ENCODE peak calls at places on chromosomes 3 and 15, in five cellular contexts. W is kidney, G is mesothelial cell of epicardium, E is AG04449, Y is neural crest cell. D is an unnamed sample.

GRCh38 chr3:43632269-43632733 is 10.5 kb upstream of the ANO10 start:
- DNase-seq in W (no peak), G (no peak), E (no peak), Y (no peak), D (peak)

GRCh38 chr15:36883705-36884355 is 216.5 kb downstream of the MEIS2 start:
- DNase-seq in W (peak), G (peak), E (peak), Y (peak), D (peak)

GRCh38 chr3:78887029-78887428 is 880.8 kb downstream of the ROBO1 start:
- DNase-seq in W (no peak), G (no peak), E (no peak), Y (no peak), D (no peak)

GRCh38 chr3:143975549-143976152 is 4.0 kb downstream of the DIPK2A start:
- DNase-seq in W (no peak), G (no peak), E (no peak), Y (no peak), D (no peak)

GRCh38 chr3:194256040-194256945 is 94.8 kb downstream of the CPN2 start:
- DNase-seq in W (no peak), G (peak), E (no peak), Y (no peak), D (no peak)

GRCh38 chr15:88913017-88913849 is at the start of gene MFGE8:
- DNase-seq in W (peak), G (peak), E (no peak), Y (peak), D (no peak)

GRCh38 chr15:51735611-51736010 is 1.8 kb downstream of the LYSMD2 start:
- DNase-seq in W (no peak), G (no peak), E (no peak), Y (no peak), D (no peak)

GRCh38 chr15:95162967-95163531 is 931.7 kb downstream of the MCTP2 start:
- DNase-seq in W (no peak), G (no peak), E (peak), Y (no peak), D (peak)

GRCh38 chr15:73305331-73306211 is 63.2 kb downstream of the HCN4 start:
- DNase-seq in W (no peak), G (no peak), E (peak), Y (peak), D (no peak)

GRCh38 chr3:157493627-157494550 is 9.3 kb downstream of the VEPH1 start:
- DNase-seq in W (no peak), G (no peak), E (no peak), Y (no peak), D (peak)

GRCh38 chr15:34243226-34243625 is 18.4 kb downstream of the EMC4 start:
- DNase-seq in W (no peak), G (no peak), E (no peak), Y (no peak), D (no peak)

GRCh38 chr3:138396752-138397410 is 37.5 kb upstream of the ESYT3 start:
- DNase-seq in W (no peak), G (no peak), E (no peak), Y (no peak), D (no peak)

GRCh38 chr3:138395865-138396751 is 38.3 kb upstream of the ESYT3 start:
- DNase-seq in W (no peak), G (no peak), E (no peak), Y (no peak), D (no peak)

GRCh38 chr3:138398791-138399575 is 35.4 kb upstream of the ESYT3 start:
- DNase-seq in W (no peak), G (no peak), E (no peak), Y (no peak), D (no peak)

GRCh38 chr3:138399766-138400165 is 34.6 kb upstream of the ESYT3 start:
- DNase-seq in W (no peak), G (no peak), E (no peak), Y (no peak), D (no peak)

DNA sequence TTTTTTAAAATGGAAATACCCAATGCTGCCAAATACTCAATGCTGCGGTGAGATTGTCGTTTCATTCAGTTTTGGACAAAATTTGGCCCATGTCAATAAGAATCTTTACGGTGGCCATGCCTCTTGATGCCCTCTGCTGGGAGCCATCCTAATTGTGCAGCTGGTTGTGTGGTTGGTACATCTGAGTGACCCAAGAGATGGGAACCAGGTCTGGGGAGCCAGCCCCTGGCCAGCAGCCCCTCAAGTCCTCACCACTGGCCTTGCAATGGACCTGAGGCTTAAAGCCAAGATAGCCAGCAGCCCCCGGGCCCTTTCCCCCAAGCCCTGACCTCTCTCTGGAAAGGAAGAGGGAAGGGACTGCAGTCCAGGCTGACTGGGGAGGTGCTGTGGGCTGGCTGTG is 36.4 kb upstream of the ESYT3 start:
- DNase-seq in W (no peak), G (no peak), E (no peak), Y (no peak), D (no peak)
- TF ChIP-seq CTCF in W (no peak), G (no peak), E (peak), Y (no peak), D (peak)

GRCh38 chr3:13528217-13528801 is 20.6 kb upstream of the FBLN2 start:
- DNase-seq in W (peak), G (no peak), E (no peak), Y (peak), D (no peak)
- TF ChIP-seq CTCF in W (no peak), G (peak), E (peak), Y (peak), D (peak)

GRCh38 chr3:12830785-12831581 is 10.4 kb downstream of the RPL32 start:
- DNase-seq in W (no peak), G (no peak), E (no peak), Y (no peak), D (no peak)

GRCh38 chr3:12828751-12829150 is 12.6 kb downstream of the RPL32 start:
- DNase-seq in W (no peak), G (no peak), E (no peak), Y (no peak), D (no peak)

GRCh38 chr3:12829404-12829803 is 12.0 kb downstream of the RPL32 start:
- DNase-seq in W (no peak), G (no peak), E (no peak), Y (no peak), D (no peak)

GRCh38 chr3:12831582-12831866 is 9.8 kb downstream of the RPL32 start:
- DNase-seq in W (no peak), G (no peak), E (no peak), Y (no peak), D (no peak)

GRCh38 chr3:12829886-12830784 is 11.2 kb downstream of the RPL32 start:
- DNase-seq in W (no peak), G (no peak), E (no peak), Y (no peak), D (no peak)
- TF ChIP-seq CTCF in W (no peak), G (no peak), E (peak), Y (no peak), D (peak)

GRCh38 chr15:28885630-28886430 is at the start of gene APBA2:
- DNase-seq in W (peak), G (peak), E (no peak), Y (peak), D (no peak)
- TF ChIP-seq CTCF in W (no peak), G (no peak), E (peak), Y (peak), D (peak)

GRCh38 chr3:46664188-46664970 is 29.1 kb downstream of the ALS2CL start:
- DNase-seq in W (peak), G (no peak), E (no peak), Y (no peak), D (no peak)

GRCh38 chr3:46661776-46662766 is 31.4 kb downstream of the ALS2CL start:
- DNase-seq in W (peak), G (peak), E (no peak), Y (no peak), D (no peak)

GRCh38 chr3:46664971-46665762 is 28.3 kb downstream of the ALS2CL start:
- DNase-seq in W (peak), G (peak), E (no peak), Y (no peak), D (no peak)

GRCh38 chr3:46662771-46663551 is 30.5 kb downstream of the ALS2CL start:
- DNase-seq in W (peak), G (peak), E (no peak), Y (no peak), D (peak)

DNA sequence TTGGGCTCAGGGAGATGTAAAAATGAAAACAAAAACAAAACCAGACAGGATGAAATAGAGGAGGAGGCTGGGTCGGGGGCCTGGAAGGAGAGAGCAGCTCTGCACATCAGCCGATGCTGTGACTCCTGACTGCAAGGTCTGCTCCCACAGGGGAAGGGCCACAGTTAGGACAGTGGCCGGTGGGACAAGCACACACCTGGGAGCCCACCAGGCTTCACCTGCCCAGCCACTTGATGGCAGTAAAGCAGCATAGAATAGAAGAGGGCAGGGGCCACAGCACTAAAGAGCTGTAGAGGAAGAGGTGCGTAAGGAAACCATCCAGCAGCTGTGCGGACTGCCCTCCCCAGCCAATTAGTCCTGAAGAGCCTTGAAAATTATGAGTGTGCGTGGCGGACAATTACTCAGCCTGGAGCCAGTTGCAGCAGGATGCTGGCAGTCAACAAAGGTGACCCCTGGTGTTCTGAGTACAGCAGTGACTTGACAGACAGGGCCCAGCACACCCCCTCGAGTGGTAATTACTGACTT is 29.8 kb downstream of the ALS2CL start:
- DNase-seq in W (no peak), G (no peak), E (no peak), Y (no peak), D (no peak)
- TF ChIP-seq CTCF in W (peak), G (no peak), E (no peak), Y (no peak), D (peak)